ENCODE peak calls at places on chromosomes 1 and 21, in eight cellular contexts. V is hepatocyte, Q is psoas muscle, I is GM12864, G is IMR-90, K is mammary epithelial cell, A is heart right ventricle, D is brain microvascular endothelial cell. X is an unnamed sample.
A peak's percentile ranks its signal among the peaks of the same experiment; 100 is the strongest.

GRCh38 chr1:38958967-38959366 is 17.3 kb upstream of the RHBDL2 start:
- DNase-seq in Q (no peak), D (peak; percentile 56), V (peak; percentile 19), A (no peak), G (peak; percentile 33), I (no peak), K (peak; percentile 76), X (no peak)

GRCh38 chr1:219244864-219245263 is 71.2 kb downstream of the LYPLAL1 start:
- DNase-seq in K (no peak), D (no peak), Q (no peak), V (no peak), A (no peak), G (no peak), I (no peak), X (no peak)

GRCh38 chr1:31420716-31421115 is 7.7 kb downstream of the SERINC2 start:
- DNase-seq in D (no peak), Q (no peak), G (no peak), A (no peak), V (no peak), K (no peak), I (no peak), X (no peak)

GRCh38 chr1:36966242-36966641 is 68.1 kb downstream of the GRIK3 start:
- DNase-seq in K (no peak), G (peak; percentile 1), A (peak; percentile 21), D (peak; percentile 0), V (peak; percentile 48), Q (no peak), I (no peak), X (no peak)

GRCh38 chr21:20997633-20998455 is at the start of gene NCAM2:
- DNase-seq in G (peak; percentile 76), Q (peak; percentile 78), D (peak; percentile 10), A (peak; percentile 76), K (peak; percentile 9), V (peak; percentile 89), I (no peak), X (no peak)

GRCh38 chr1:48610628-48611542 is 138.9 kb upstream of the SPATA6 start:
- DNase-seq in I (no peak), Q (no peak), G (no peak), K (no peak), D (no peak), V (peak; percentile 36), A (peak; percentile 34), X (no peak)

GRCh38 chr1:39500862-39501389 is 9.5 kb downstream of the BMP8A start:
- DNase-seq in I (no peak), G (no peak), A (no peak), K (peak; percentile 74), D (no peak), Q (no peak), V (no peak), X (no peak)

GRCh38 chr1:107683198-107683657 is 281.8 kb downstream of the VAV3 start:
- DNase-seq in I (no peak), G (no peak), Q (no peak), A (no peak), K (peak; percentile 60), V (peak; percentile 60), D (no peak), X (no peak)

GRCh38 chr1:228014235-228014930 is 7.6 kb downstream of the WNT3A start:
- DNase-seq in V (peak; percentile 17), Q (peak; percentile 51), D (peak; percentile 20), A (peak; percentile 26), G (peak; percentile 38), K (peak; percentile 77), I (no peak), X (no peak)

DNA sequence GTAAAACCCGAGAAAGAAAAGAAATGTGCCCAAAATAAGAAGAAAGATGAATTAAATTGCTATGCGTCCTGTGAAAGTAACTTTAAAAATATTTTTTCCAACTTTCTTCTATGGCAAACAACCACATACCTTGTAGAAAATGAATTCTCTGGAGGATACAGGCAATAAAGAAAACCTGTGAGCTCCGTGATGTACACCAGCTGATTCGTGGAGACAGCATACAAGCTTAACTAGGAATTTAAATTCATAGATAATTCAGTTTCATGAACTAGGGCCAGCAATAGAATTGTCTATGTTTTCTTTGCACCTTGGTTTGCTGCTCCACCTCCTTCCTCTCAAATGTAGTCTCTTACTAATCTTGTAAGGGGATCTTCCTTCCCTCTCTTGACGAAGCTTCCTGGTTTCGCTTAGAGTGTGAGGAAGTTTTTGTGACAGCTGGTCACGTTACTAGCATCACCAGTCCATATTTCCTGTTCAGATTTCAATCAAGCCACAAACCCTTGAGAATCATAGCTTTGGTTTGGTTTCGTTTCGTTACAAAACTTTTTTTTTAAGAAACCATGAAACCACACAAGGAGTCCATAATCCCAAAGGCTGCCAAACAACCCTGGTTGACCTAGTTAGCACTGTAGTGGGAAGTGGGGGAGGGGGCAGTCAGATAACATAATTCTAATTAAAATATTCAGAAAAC is 35.8 kb downstream of the GREM2 start:
- DNase-seq in G (peak; percentile 60), I (peak; percentile 55), V (no peak), A (no peak), D (peak; percentile 31), Q (no peak), K (no peak), X (peak; percentile 43)
- H3K4me3 ChIP-seq in G (peak overlapping the region; percentile 40), I (no peak overlapping the region), V (no peak overlapping the region), A (peak overlapping the region; percentile 40), D (peak overlapping the region; percentile 28), Q (peak overlapping the region; percentile 20), K (no peak overlapping the region), X (peak overlapping the region; percentile 44)

DNA sequence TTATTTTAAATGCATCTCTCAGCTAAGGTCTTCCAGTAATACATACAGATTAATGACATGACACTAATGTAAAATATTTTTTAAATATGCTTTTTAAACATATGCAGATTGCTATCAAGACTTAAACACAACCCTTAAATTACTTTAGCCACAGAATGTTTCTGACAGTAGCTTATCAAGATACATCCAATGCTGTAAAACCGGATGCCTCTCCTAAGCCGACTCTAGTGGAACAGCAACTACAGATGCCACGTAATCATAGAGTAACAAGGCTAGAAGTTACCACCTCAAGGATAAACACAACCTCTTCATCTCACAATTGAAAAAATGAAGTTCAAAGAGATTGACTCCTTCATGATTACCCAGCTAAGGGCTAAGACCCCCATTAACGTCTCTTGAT is 68.4 kb downstream of the ZZZ3 start:
- DNase-seq in V (no peak), Q (no peak), D (no peak), A (no peak), G (no peak), K (no peak), I (no peak), X (no peak)
- TF ChIP-seq CTCF in V (no peak), Q (no peak), D (no peak), A (no peak), G (no peak), K (no peak), I (no peak), X (no peak)

DNA sequence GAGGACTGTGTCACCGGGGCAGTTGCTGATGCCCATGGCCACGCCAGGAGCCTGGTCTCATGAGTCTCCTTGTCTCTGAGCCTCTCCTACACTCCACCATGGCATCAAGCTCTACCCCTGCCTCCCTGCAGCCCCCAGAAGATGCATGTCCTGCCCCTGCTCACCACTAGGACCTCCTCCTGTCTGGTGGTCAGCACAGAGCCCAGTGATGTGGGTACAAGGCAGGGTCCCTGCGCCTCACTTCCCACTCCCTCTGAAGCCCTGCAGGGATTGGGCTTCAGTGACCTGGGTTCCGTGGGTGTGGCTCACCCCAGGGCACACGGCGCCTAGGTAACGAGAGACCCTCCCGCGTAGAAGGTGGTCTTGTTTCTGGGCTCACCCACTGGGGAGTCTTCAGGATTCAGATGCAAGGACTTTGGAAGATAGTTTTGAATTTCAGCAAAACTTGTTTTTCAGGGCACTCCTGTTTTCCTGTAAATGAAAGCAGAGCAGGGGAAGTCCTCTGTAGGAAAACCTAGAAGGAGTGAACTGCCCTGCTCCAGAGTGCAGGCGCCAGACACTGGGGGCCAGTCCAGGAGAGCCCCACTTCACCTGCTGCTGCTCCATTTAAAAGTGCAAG is 2.8 kb downstream of the COL18A1 start:
- DNase-seq in I (no peak), D (no peak), V (no peak), A (no peak), K (no peak), G (no peak), Q (peak; percentile 40), X (no peak)
- H3K4me3 ChIP-seq in I (no peak overlapping the region), D (peak overlapping the region; percentile 22), V (no peak overlapping the region), A (no peak overlapping the region), K (no peak overlapping the region), G (no peak overlapping the region), Q (no peak overlapping the region), X (no peak overlapping the region)

DNA sequence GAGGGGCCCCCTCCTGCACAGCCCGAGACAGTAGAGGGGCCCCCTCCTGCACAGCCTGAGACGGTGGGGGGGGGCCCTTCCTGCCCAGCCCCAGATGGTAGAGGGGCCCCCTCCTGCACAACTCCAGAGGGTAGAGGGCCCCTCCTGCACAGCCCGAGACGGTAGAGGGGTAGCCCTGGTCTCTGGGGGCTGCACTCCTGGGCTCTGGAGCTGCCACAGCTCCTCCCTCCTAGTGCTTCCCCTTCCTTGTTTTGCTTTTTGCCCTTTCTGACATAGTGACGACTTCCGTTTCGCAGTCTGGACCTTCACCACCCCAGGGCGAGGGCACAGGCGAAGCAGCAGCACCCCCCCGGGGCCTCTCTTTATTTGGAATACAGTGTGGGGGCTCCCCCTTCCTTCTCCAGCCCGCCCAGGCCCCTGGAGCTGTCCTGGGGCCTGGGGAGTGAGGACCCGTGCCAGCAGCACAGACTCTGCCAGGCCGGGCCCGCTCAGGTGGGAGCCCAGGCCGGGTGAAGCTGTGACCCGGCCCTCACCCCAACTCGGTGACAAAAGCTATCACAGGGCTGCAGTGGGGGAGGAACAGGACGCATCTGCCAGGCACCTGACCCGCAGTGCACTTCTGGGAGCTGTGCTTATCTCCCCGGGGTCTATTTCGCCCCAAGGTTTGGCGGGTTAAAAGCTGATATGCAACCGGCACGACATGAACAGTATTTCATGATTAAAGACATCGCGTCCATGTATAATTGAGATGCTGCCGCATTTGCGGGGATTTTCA is 1.1 kb upstream of the PRXL2B start:
- DNase-seq in A (peak; percentile 63), I (peak; percentile 49), G (peak; percentile 24), Q (peak; percentile 78), K (peak; percentile 32), D (no peak), V (peak; percentile 81), X (no peak)
- TF ChIP-seq CTCF in A (peak; percentile 7), I (no peak), G (no peak), Q (no peak), K (no peak), D (no peak), V (no peak), X (no peak)

DNA sequence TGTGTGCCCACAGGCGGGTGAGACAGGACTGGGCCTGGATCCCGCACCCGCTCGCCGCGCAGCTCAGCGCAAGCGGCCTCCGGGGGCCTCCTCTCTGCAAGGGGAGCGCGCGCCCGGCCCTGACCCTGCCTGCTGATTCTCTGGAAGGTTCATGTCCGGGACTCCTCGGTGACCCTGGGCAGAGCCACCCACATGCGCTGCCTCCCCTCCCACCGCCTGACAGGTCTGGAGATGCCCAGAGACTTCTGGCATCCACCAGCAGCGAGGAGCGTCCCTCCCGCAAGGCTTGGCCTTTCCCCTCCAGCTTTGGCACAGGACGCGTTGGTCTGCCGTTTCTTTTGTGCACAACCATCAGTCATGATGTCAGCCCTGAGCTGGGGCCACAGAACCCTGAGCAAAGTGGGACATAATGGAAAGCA is 42.0 kb upstream of the COL6A2 start:
- DNase-seq in I (no peak), A (no peak), Q (peak; percentile 69), D (no peak), K (no peak), V (no peak), G (peak; percentile 50), X (no peak)
- H3K4me3 ChIP-seq in I (no peak overlapping the region), A (no peak overlapping the region), Q (no peak overlapping the region), D (no peak overlapping the region), K (no peak overlapping the region), V (no peak overlapping the region), G (no peak overlapping the region), X (no peak overlapping the region)

GRCh38 chr1:8871539-8871935 is 6.9 kb downstream of the ENO1 start:
- DNase-seq in Q (no peak), A (no peak), I (no peak), G (no peak), K (peak; percentile 61), V (peak; percentile 44), D (no peak), X (no peak)
- TF ChIP-seq CTCF in Q (no peak), A (peak; percentile 22), I (peak; percentile 32), G (peak; percentile 6), K (peak; percentile 64), V (peak; percentile 41), D (peak; percentile 54), X (peak; percentile 38)